ENCODE peak calls at places on chromosomes 11 and 22, in seven cellular contexts. N is SJCRH30; S is psoas muscle; Q is heart right ventricle; D is IMR-90; X is effector memory CD4-positive, alpha-beta T cell; Z is mesendoderm. P is an unnamed sample.

GRCh38 chr22:17167486-17167885 is 8.4 kb upstream of the HDHD5 start:
- DNase-seq in X (no peak), D (no peak), Q (peak; percentile 79), Z (no peak), N (no peak), S (peak; percentile 88), P (no peak)

GRCh38 chr11:64620286-64620962 is 29.4 kb downstream of the SLC22A12 start:
- DNase-seq in Z (no peak), D (no peak), X (no peak), S (no peak), Q (no peak), N (no peak), P (no peak)

GRCh38 chr22:31933816-31934482 is 10.4 kb upstream of the YWHAH start:
- DNase-seq in Q (no peak), N (no peak), X (no peak), S (no peak), Z (no peak), D (no peak), P (no peak)

GRCh38 chr11:10581481-10582019 is 13.1 kb upstream of the LYVE1 start:
- DNase-seq in D (peak; percentile 63), Q (no peak), S (peak; percentile 59), N (no peak), Z (no peak), X (no peak), P (no peak)

GRCh38 chr11:34044664-34045485 is 6.7 kb upstream of the CAPRIN1 start:
- DNase-seq in N (peak; percentile 70), S (no peak), X (no peak), D (peak; percentile 82), Z (peak; percentile 50), Q (no peak), P (peak; percentile 84)

GRCh38 chr22:47049078-47049609 is 286.7 kb downstream of the TBC1D22A start:
- DNase-seq in D (no peak), N (no peak), Q (peak; percentile 2), S (peak; percentile 42), Z (no peak), X (no peak), P (peak; percentile 17)

GRCh38 chr22:17773606-17774205 is 563 bp downstream of the BID start:
- DNase-seq in S (peak; percentile 71), Z (peak; percentile 76), D (peak; percentile 28), N (peak; percentile 69), X (peak; percentile 53), Q (peak; percentile 44), P (no peak)

GRCh38 chr22:41501209-41501608 is 32.3 kb downstream of the ACO2 start:
- DNase-seq in N (no peak), S (peak; percentile 37), Z (peak; percentile 37), X (no peak), Q (no peak), D (no peak), P (no peak)

GRCh38 chr11:36609383-36609782 is 11.3 kb upstream of the RAG2 start:
- DNase-seq in D (no peak), N (no peak), Q (no peak), S (no peak), Z (no peak), X (no peak), P (no peak)

GRCh38 chr11:7605544-7605943 is 67.8 kb downstream of the CYB5R2 start:
- DNase-seq in X (no peak), Q (no peak), N (no peak), S (no peak), Z (peak; percentile 94), D (peak; percentile 62), P (no peak)

GRCh38 chr11:75259711-75260110 is 19.1 kb downstream of the TPBGL start:
- DNase-seq in Q (no peak), X (no peak), Z (no peak), N (peak; percentile 33), D (no peak), S (no peak), P (peak; percentile 40)

GRCh38 chr11:130381317-130381716 is 47.1 kb downstream of the ADAMTS8 start:
- DNase-seq in N (no peak), D (no peak), Q (no peak), S (no peak), Z (peak; percentile 77), X (no peak), P (no peak)

GRCh38 chr11:115238802-115239201 is 265.4 kb downstream of the CADM1 start:
- DNase-seq in Q (no peak), Z (no peak), N (no peak), S (no peak), X (no peak), D (no peak), P (no peak)

GRCh38 chr11:14357843-14358728 is 897 bp downstream of the RRAS2 start:
- DNase-seq in D (peak; percentile 54), S (peak; percentile 74), N (peak; percentile 79), X (peak; percentile 5), Z (peak; percentile 94), Q (peak; percentile 54), P (peak; percentile 75)

GRCh38 chr11:64320556-64320955 is 2.6 kb downstream of the PRDX5 start:
- DNase-seq in X (no peak), N (no peak), S (no peak), D (no peak), Z (no peak), Q (no peak), P (peak; percentile 31)

GRCh38 chr11:10486161-10486840 is 31.2 kb downstream of the AMPD3 start:
- DNase-seq in S (no peak), Z (no peak), X (no peak), D (no peak), N (no peak), Q (no peak), P (no peak)

GRCh38 chr22:17945851-17946690 is 78.3 kb downstream of the MICAL3 start:
- DNase-seq in X (no peak), Q (no peak), Z (peak; percentile 36), N (no peak), D (no peak), S (no peak), P (no peak)

GRCh38 chr11:2812371-2812991 is 73.1 kb downstream of the CDKN1C start:
- DNase-seq in Z (peak; percentile 20), D (no peak), S (peak; percentile 84), Q (peak; percentile 72), X (no peak), N (no peak), P (no peak)

GRCh38 chr11:2810401-2811205 is 75.0 kb downstream of the CDKN1C start:
- DNase-seq in D (no peak), Q (peak; percentile 16), S (peak; percentile 38), Z (no peak), N (no peak), X (no peak), P (peak; percentile 51)

GRCh38 chr11:2813141-2813908 is 72.2 kb downstream of the CDKN1C start:
- DNase-seq in X (no peak), Q (peak; percentile 5), Z (no peak), N (peak; percentile 60), D (peak; percentile 90), S (peak; percentile 41), P (no peak)

GRCh38 chr11:2809854-2810253 is 75.7 kb downstream of the CDKN1C start:
- DNase-seq in N (no peak), X (no peak), Z (no peak), S (no peak), D (no peak), Q (no peak), P (no peak)

GRCh38 chr11:2811206-2812091 is 74.1 kb downstream of the CDKN1C start:
- DNase-seq in Z (peak; percentile 33), Q (peak; percentile 26), X (no peak), S (peak; percentile 60), N (no peak), D (no peak), P (peak; percentile 56)
- H3K4me1 ChIP-seq in Z (no peaks in the 10 kb centered on the region), Q (peaks cover 33% of the 10 kb centered on the region), X (no peaks in the 10 kb centered on the region), S (peaks cover 3% of the 10 kb centered on the region), N (peaks cover 9% of the 10 kb centered on the region), D (peaks cover 15% of the 10 kb centered on the region), P (no peaks in the 10 kb centered on the region)

GRCh38 chr22:37547249-37547741 is 13.0 kb upstream of the CDC42EP1 start:
- DNase-seq in N (peak; percentile 57), D (no peak), S (no peak), X (no peak), Z (no peak), Q (no peak), P (no peak)

GRCh38 chr22:37545703-37546435 is 14.4 kb upstream of the CDC42EP1 start:
- DNase-seq in D (peak; percentile 90), N (peak; percentile 90), S (peak; percentile 93), Z (peak; percentile 97), Q (peak; percentile 94), X (no peak), P (peak; percentile 95)

GRCh38 chr22:37546436-37547248 is 13.6 kb upstream of the CDC42EP1 start:
- DNase-seq in X (no peak), S (peak; percentile 77), D (peak; percentile 68), N (peak; percentile 71), Z (peak; percentile 92), Q (peak; percentile 75), P (no peak)

GRCh38 chr22:37542959-37543358 is 17.3 kb upstream of the CDC42EP1 start:
- DNase-seq in Z (no peak), N (no peak), X (no peak), Q (no peak), S (no peak), D (no peak), P (no peak)

GRCh38 chr22:37544955-37545702 is 15.2 kb upstream of the CDC42EP1 start:
- DNase-seq in N (peak; percentile 86), Z (peak; percentile 96), X (peak; percentile 14), Q (peak; percentile 77), S (no peak), D (peak; percentile 58), P (no peak)
- H3K4me3 ChIP-seq in N (peak overlapping the region; percentile 38), Z (no peak overlapping the region), X (no peak overlapping the region), Q (peak overlapping the region; percentile 44), S (peak overlapping the region; percentile 22), D (no peak overlapping the region), P (no peak overlapping the region)

GRCh38 chr11:57785072-57785471 is 23.5 kb downstream of the CTNND1 start:
- DNase-seq in D (no peak), N (no peak), S (no peak), Q (no peak), Z (no peak), X (no peak), P (no peak)

GRCh38 chr11:57786436-57786835 is 24.8 kb downstream of the CTNND1 start:
- DNase-seq in D (peak; percentile 38), Z (no peak), X (no peak), S (no peak), Q (no peak), N (no peak), P (no peak)

GRCh38 chr11:57791321-57792059 is 29.9 kb downstream of the CTNND1 start:
- DNase-seq in X (no peak), N (no peak), Z (no peak), S (no peak), D (no peak), Q (no peak), P (peak; percentile 70)

GRCh38 chr11:57787205-57787604 is 25.6 kb downstream of the CTNND1 start:
- DNase-seq in X (no peak), Q (no peak), D (no peak), Z (no peak), N (no peak), S (no peak), P (no peak)

GRCh38 chr11:57787920-57788716 is 26.5 kb downstream of the CTNND1 start:
- DNase-seq in N (peak; percentile 22), S (no peak), Z (peak; percentile 68), X (no peak), Q (no peak), D (no peak), P (peak; percentile 91)
- H3K27ac ChIP-seq in N (no peak overlapping the region), S (no peak overlapping the region), Z (peak overlapping the region; percentile 13), X (no peak overlapping the region), Q (no peak overlapping the region), D (peak overlapping the region; percentile 26), P (peak overlapping the region; percentile 90)

DNA sequence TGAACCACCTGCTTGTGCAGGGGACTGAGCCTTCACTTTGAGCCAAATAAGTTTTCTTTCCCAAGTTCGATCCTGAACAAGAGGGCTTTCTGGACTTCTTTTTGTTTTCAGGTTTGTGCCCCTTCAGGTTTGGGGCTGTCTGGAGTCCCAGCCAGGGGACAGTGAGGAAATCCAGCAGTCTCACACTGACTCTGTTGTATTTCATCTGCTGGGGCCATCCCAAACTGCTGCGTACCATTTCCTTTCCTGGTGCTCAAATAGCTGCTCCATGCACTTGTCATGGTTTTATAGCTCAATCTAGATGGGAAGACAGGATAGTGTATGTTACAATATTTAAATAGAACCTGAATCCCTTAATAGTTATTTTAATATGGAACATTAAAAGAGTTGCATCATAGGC is 66.3 kb upstream of the IGLL5 start:
- DNase-seq in N (no peak), X (no peak), S (no peak), Z (no peak), D (no peak), Q (no peak), P (no peak)
- H3K4me1 ChIP-seq in N (peaks cover 22% of the 10 kb centered on the region), X (peaks cover 71% of the 10 kb centered on the region), S (no peaks in the 10 kb centered on the region), Z (no peaks in the 10 kb centered on the region), D (no peaks in the 10 kb centered on the region), Q (peaks cover 55% of the 10 kb centered on the region), P (no peaks in the 10 kb centered on the region)

P was measured in RWPE2.